ENCODE peak calls at places on chromosomes 4 and X, in four cellular contexts. One of them, this sample, is unnamed.

GRCh38 chr4:165355900-165356300 is 22.9 kb upstream of the CPE start:
- DNase-seq in K562: peak
- DNase-seq in A549: no peak
- DNase-seq in WTC11: peak
- DNase-seq in this sample: peak

GRCh38 chr4:140315970-140316369 is 57.5 kb upstream of the SCOC start:
- DNase-seq in K562: no peak
- DNase-seq in A549: no peak
- DNase-seq in WTC11: no peak
- DNase-seq in this sample: no peak

GRCh38 chrX:31545726-31546125 is 473.9 kb upstream of the FTHL17 start:
- DNase-seq in K562: no peak
- DNase-seq in A549: no peak
- DNase-seq in WTC11: no peak
- DNase-seq in this sample: no peak

GRCh38 chr4:78552398-78553396 is 1.1 kb downstream of the ANXA3 start:
- DNase-seq in K562: no peak
- DNase-seq in A549: peak
- DNase-seq in WTC11: peak
- DNase-seq in this sample: peak

GRCh38 chr4:140343303-140343702 is 30.1 kb upstream of the SCOC start:
- DNase-seq in K562: no peak
- DNase-seq in A549: peak
- DNase-seq in WTC11: no peak
- DNase-seq in this sample: no peak

GRCh38 chr4:156970501-156971167 is 965 bp downstream of the PDGFC start:
- DNase-seq in K562: no peak
- DNase-seq in A549: peak
- DNase-seq in WTC11: peak
- DNase-seq in this sample: peak

GRCh38 chrX:101191217-101191750 is 28.3 kb upstream of the DRP2 start:
- DNase-seq in K562: peak
- DNase-seq in A549: no peak
- DNase-seq in WTC11: peak
- DNase-seq in this sample: no peak

GRCh38 chr4:141871086-141871485 is 234.7 kb downstream of the IL15 start:
- DNase-seq in K562: no peak
- DNase-seq in A549: no peak
- DNase-seq in WTC11: no peak
- DNase-seq in this sample: no peak

GRCh38 chr4:2416564-2417195 is 1.8 kb downstream of the ZFYVE28 start:
- DNase-seq in K562: peak
- DNase-seq in A549: no peak
- DNase-seq in WTC11: peak
- DNase-seq in this sample: no peak
- TF ChIP-seq HMGXB4 in K562: no peak
- TF ChIP-seq HMGXB4 in A549: no peak
- TF ChIP-seq HMGXB4 in WTC11: no peak
- TF ChIP-seq HMGXB4 in this sample: no peak

DNA sequence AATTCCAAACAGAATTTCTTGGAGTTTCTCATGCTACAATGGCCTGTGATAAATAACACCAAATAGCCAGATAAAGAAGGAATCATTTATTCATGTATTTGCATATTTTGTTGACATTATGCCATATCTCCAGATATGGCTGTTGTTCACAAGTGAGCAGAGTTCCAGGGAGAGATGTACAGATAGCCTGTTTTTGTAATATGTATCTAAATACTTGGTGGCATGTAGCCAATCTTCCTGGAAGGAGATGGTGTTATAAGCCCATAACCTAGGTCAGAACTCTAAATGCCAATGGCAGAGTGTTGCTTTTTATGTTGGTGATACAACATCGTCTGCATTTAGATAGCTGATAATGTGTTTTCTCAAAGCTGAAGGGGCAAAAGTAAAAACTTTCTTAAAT is 292.1 kb downstream of the FBXO8 start:
- DNase-seq in K562: no peak
- DNase-seq in A549: no peak
- DNase-seq in WTC11: no peak
- DNase-seq in this sample: no peak
- TF ChIP-seq HMGXB4 in K562: no peak
- TF ChIP-seq HMGXB4 in A549: no peak
- TF ChIP-seq HMGXB4 in WTC11: no peak
- TF ChIP-seq HMGXB4 in this sample: no peak

GRCh38 chr4:4377191-4377590 is 9.7 kb upstream of the NSG1 start:
- DNase-seq in K562: no peak
- DNase-seq in A549: no peak
- DNase-seq in WTC11: no peak
- DNase-seq in this sample: no peak

GRCh38 chr4:4379540-4380087 is 7.3 kb upstream of the NSG1 start:
- DNase-seq in K562: no peak
- DNase-seq in A549: no peak
- DNase-seq in WTC11: no peak
- DNase-seq in this sample: no peak

GRCh38 chr4:4376074-4376473 is 10.8 kb upstream of the NSG1 start:
- DNase-seq in K562: no peak
- DNase-seq in A549: no peak
- DNase-seq in WTC11: no peak
- DNase-seq in this sample: no peak

GRCh38 chr4:4374388-4375098 is 12.4 kb upstream of the NSG1 start:
- DNase-seq in K562: no peak
- DNase-seq in A549: no peak
- DNase-seq in WTC11: no peak
- DNase-seq in this sample: no peak

GRCh38 chr4:4377683-4378082 is 9.2 kb upstream of the NSG1 start:
- DNase-seq in K562: no peak
- DNase-seq in A549: no peak
- DNase-seq in WTC11: no peak
- DNase-seq in this sample: no peak
- TF ChIP-seq HMGXB4 in K562: no peak
- TF ChIP-seq HMGXB4 in A549: no peak
- TF ChIP-seq HMGXB4 in WTC11: no peak
- TF ChIP-seq HMGXB4 in this sample: no peak

GRCh38 chr4:86508436-86508835 is 85.7 kb upstream of the PTPN13 start:
- DNase-seq in K562: no peak
- DNase-seq in A549: no peak
- DNase-seq in WTC11: no peak
- DNase-seq in this sample: no peak

GRCh38 chr4:86511590-86511989 is 82.5 kb upstream of the PTPN13 start:
- DNase-seq in K562: no peak
- DNase-seq in A549: no peak
- DNase-seq in WTC11: no peak
- DNase-seq in this sample: no peak

DNA sequence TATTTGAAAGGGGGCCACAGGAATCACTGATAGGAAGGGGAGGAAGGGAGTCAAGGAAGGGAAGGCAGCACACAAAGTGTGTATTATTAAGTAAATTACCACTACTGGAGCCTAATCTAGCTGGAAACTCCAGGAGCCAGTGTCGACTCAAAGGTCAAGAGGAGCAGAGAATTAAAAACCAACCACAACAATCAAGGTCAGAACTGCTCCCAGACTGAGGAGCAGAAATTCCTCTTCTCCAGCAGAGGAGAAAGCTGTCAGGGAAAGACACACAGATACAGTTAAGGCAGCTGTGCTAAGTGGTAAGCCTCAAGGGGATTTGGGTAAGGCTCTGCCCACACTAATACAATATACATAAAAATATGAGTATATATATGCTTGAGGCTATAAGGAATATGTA is 87.5 kb upstream of the PTPN13 start:
- DNase-seq in K562: no peak
- DNase-seq in A549: no peak
- DNase-seq in WTC11: no peak
- DNase-seq in this sample: no peak
- TF ChIP-seq HMGXB4 in K562: no peak
- TF ChIP-seq HMGXB4 in A549: no peak
- TF ChIP-seq HMGXB4 in WTC11: no peak
- TF ChIP-seq HMGXB4 in this sample: no peak

DNA sequence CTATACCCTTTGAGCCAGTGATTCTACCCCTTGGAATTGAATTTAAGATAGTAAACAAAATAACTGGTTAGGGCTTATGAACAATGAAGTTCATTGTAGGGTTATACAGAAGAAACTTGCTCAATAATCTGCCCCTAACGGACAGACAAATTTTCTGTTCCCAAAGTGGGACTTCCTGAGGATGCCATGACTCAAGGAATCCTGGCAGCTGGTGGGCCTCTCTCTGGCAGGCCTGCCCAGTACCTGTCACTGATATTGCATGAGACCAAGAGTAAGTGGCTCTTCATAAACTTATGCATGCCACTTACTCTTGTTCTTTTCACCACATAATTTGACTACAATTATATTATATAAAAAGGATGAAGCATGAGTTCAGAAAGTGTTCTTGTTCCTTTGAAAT is 41.5 kb downstream of the GPRIN3 start:
- DNase-seq in K562: no peak
- DNase-seq in A549: no peak
- DNase-seq in WTC11: no peak
- DNase-seq in this sample: no peak
- TF ChIP-seq HMGXB4 in K562: no peak
- TF ChIP-seq HMGXB4 in A549: no peak
- TF ChIP-seq HMGXB4 in WTC11: no peak
- TF ChIP-seq HMGXB4 in this sample: no peak

GRCh38 chr4:121096174-121096573 is 23.8 kb upstream of the NDNF start:
- DNase-seq in K562: no peak
- DNase-seq in A549: no peak
- DNase-seq in WTC11: no peak
- DNase-seq in this sample: no peak

GRCh38 chr4:121096629-121097028 is 24.3 kb upstream of the NDNF start:
- DNase-seq in K562: no peak
- DNase-seq in A549: no peak
- DNase-seq in WTC11: no peak
- DNase-seq in this sample: peak

GRCh38 chr4:121088867-121089266 is 16.5 kb upstream of the NDNF start:
- DNase-seq in K562: no peak
- DNase-seq in A549: no peak
- DNase-seq in WTC11: no peak
- DNase-seq in this sample: no peak

GRCh38 chr4:121091941-121092340 is 19.6 kb upstream of the NDNF start:
- DNase-seq in K562: no peak
- DNase-seq in A549: no peak
- DNase-seq in WTC11: no peak
- DNase-seq in this sample: no peak

DNA sequence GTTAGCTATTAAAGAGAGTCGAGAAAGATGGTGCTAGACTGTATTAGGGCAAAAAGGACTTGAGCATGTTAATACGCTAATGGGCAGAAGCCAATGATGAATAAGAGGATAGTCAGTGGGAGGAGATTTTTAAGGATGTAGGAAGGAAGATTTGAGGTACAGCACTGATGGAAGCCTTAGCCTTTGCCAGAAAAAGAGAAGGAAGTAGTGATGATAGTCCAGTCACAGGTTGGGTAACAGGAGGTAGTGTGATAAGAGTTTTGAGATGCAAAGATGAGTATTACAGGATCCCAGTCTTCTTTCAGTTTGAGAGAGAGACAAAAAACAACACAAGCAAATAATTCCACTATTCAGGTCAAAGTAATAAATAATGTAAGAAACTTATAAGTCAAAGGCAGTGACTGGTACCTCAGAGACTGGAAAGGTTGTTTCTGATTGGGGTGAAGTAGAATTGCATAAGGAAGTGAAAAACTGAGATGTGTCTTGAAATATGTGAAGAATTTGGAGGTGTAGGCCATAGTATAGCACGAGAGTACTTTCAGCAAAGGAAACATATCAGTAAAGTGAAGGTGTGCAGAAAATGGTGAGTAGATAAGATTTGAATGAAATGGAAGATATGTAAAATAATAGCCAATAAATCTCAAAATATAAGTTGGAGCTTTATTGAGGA is 22.1 kb upstream of the NDNF start:
- DNase-seq in K562: no peak
- DNase-seq in A549: no peak
- DNase-seq in WTC11: no peak
- DNase-seq in this sample: no peak
- TF ChIP-seq HMGXB4 in K562: no peak
- TF ChIP-seq HMGXB4 in A549: no peak
- TF ChIP-seq HMGXB4 in WTC11: no peak
- TF ChIP-seq HMGXB4 in this sample: no peak

GRCh38 chr4:8391972-8392371 is 48.6 kb downstream of the ACOX3 start:
- DNase-seq in K562: no peak
- DNase-seq in A549: no peak
- DNase-seq in WTC11: no peak
- DNase-seq in this sample: no peak
- TF ChIP-seq HMGXB4 in K562: no peak
- TF ChIP-seq HMGXB4 in A549: no peak
- TF ChIP-seq HMGXB4 in WTC11: no peak
- TF ChIP-seq HMGXB4 in this sample: no peak

DNA sequence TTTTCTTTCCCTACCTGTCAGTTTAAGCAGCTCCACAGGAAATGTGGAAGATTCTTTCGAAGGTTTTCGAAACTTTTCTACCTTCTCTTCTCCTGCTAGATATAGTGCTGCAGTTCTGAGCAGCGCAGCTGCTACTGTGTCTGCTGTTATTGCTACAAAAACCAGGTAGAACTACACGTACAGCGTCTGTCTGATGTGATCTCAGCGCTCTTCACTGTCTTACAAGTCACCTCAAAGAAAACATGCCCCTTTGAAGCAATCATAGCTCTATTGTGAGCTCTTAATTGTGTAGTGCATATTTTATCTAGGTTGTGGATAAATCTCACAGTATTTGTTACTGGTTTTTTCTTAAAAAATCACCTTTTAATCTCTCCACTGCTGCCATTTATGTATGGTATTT is 147.6 kb upstream of the BMPR1B start:
- DNase-seq in K562: no peak
- DNase-seq in A549: no peak
- DNase-seq in WTC11: no peak
- DNase-seq in this sample: no peak
- TF ChIP-seq HMGXB4 in K562: no peak
- TF ChIP-seq HMGXB4 in A549: no peak
- TF ChIP-seq HMGXB4 in WTC11: no peak
- TF ChIP-seq HMGXB4 in this sample: no peak

DNA sequence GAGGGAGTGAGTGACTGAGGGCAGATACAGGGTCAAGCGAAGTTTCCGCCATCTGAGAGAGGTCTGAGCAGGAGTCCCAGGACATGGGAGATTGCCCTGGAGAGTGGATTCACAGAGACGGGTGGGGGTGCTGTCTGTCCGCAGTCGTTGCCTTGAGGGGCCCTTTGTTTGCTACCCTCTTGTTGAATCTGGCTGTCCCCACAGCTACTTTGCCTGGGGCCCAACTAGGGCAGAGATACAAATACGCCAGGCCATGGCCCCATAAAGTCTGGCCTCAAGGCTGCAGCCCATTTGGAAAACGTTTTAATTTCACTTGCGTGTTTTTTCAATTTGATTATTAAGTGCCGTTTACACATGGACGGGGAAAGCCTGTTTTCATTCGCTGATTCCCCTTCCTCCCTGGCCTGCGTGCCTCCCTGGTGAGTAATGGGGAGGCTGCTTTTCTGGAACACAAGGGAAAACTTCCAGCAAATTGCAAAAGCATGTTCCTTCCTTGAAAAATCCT is 134.4 kb downstream of the SMIM20 start:
- DNase-seq in K562: no peak
- DNase-seq in A549: no peak
- DNase-seq in WTC11: no peak
- DNase-seq in this sample: no peak
- TF ChIP-seq HMGXB4 in K562: no peak
- TF ChIP-seq HMGXB4 in A549: no peak
- TF ChIP-seq HMGXB4 in WTC11: no peak
- TF ChIP-seq HMGXB4 in this sample: no peak

GRCh38 chrX:129762448-129762847 is 17.3 kb upstream of the SASH3 start:
- DNase-seq in K562: no peak
- DNase-seq in A549: no peak
- DNase-seq in WTC11: no peak
- DNase-seq in this sample: no peak
- TF ChIP-seq HMGXB4 in K562: no peak
- TF ChIP-seq HMGXB4 in A549: no peak
- TF ChIP-seq HMGXB4 in WTC11: no peak
- TF ChIP-seq HMGXB4 in this sample: no peak

This sample was measured in HepG2.